ENCODE peak calls at places on chromosome 3, in seven cellular contexts. One of them, this sample, is unnamed.
A peak's percentile ranks its signal among the peaks of the same experiment; 100 is the strongest.

GRCh38 chr3:148173836-148174235 is 523.9 kb upstream of the AGTR1 start:
- DNase-seq in adrenal gland: no peak
- DNase-seq in brain microvascular endothelial cell: peak; percentile 20
- DNase-seq in stimulated activated CD4-positive, alpha-beta T cell treated with anti-CD3 and anti-CD28 coated beads, Interleukin-12 subunit alpha, Interleukin-12 subunit beta, amount 100 ng/mL, for 48 hours: no peak
- DNase-seq in LoVo: no peak
- DNase-seq in HFFc6: no peak
- DNase-seq in neural progenitor cell: no peak
- DNase-seq in this sample: no peak

GRCh38 chr3:46678280-46678679 is 15.2 kb downstream of the ALS2CL start:
- DNase-seq in adrenal gland: no peak
- DNase-seq in brain microvascular endothelial cell: no peak
- DNase-seq in stimulated activated CD4-positive, alpha-beta T cell treated with anti-CD3 and anti-CD28 coated beads, Interleukin-12 subunit alpha, Interleukin-12 subunit beta, amount 100 ng/mL, for 48 hours: no peak
- DNase-seq in LoVo: no peak
- DNase-seq in HFFc6: no peak
- DNase-seq in neural progenitor cell: no peak
- DNase-seq in this sample: no peak

GRCh38 chr3:158950131-158950901 is 148.5 kb downstream of the MFSD1 start:
- DNase-seq in adrenal gland: no peak
- DNase-seq in brain microvascular endothelial cell: no peak
- DNase-seq in stimulated activated CD4-positive, alpha-beta T cell treated with anti-CD3 and anti-CD28 coated beads, Interleukin-12 subunit alpha, Interleukin-12 subunit beta, amount 100 ng/mL, for 48 hours: no peak
- DNase-seq in LoVo: no peak
- DNase-seq in HFFc6: no peak
- DNase-seq in neural progenitor cell: no peak
- DNase-seq in this sample: no peak

GRCh38 chr3:43190682-43191081 is 84.8 kb upstream of the POMGNT2 start:
- DNase-seq in adrenal gland: no peak
- DNase-seq in brain microvascular endothelial cell: peak; percentile 90
- DNase-seq in stimulated activated CD4-positive, alpha-beta T cell treated with anti-CD3 and anti-CD28 coated beads, Interleukin-12 subunit alpha, Interleukin-12 subunit beta, amount 100 ng/mL, for 48 hours: no peak
- DNase-seq in LoVo: peak; percentile 57
- DNase-seq in HFFc6: peak; percentile 94
- DNase-seq in neural progenitor cell: no peak
- DNase-seq in this sample: no peak

GRCh38 chr3:116103868-116104530 is 341.3 kb downstream of the LSAMP start:
- DNase-seq in adrenal gland: no peak
- DNase-seq in brain microvascular endothelial cell: no peak
- DNase-seq in stimulated activated CD4-positive, alpha-beta T cell treated with anti-CD3 and anti-CD28 coated beads, Interleukin-12 subunit alpha, Interleukin-12 subunit beta, amount 100 ng/mL, for 48 hours: no peak
- DNase-seq in LoVo: no peak
- DNase-seq in HFFc6: no peak
- DNase-seq in neural progenitor cell: no peak
- DNase-seq in this sample: no peak

GRCh38 chr3:78858910-78859309 is 908.9 kb downstream of the ROBO1 start:
- DNase-seq in adrenal gland: no peak
- DNase-seq in brain microvascular endothelial cell: no peak
- DNase-seq in stimulated activated CD4-positive, alpha-beta T cell treated with anti-CD3 and anti-CD28 coated beads, Interleukin-12 subunit alpha, Interleukin-12 subunit beta, amount 100 ng/mL, for 48 hours: no peak
- DNase-seq in LoVo: no peak
- DNase-seq in HFFc6: no peak
- DNase-seq in neural progenitor cell: no peak
- DNase-seq in this sample: no peak

GRCh38 chr3:73236867-73237266 is 175.4 kb downstream of the EBLN2 start:
- DNase-seq in adrenal gland: no peak
- DNase-seq in brain microvascular endothelial cell: no peak
- DNase-seq in stimulated activated CD4-positive, alpha-beta T cell treated with anti-CD3 and anti-CD28 coated beads, Interleukin-12 subunit alpha, Interleukin-12 subunit beta, amount 100 ng/mL, for 48 hours: no peak
- DNase-seq in LoVo: no peak
- DNase-seq in HFFc6: no peak
- DNase-seq in neural progenitor cell: no peak
- DNase-seq in this sample: no peak

GRCh38 chr3:106299300-106300098 is 430.7 kb upstream of the CBLB start:
- DNase-seq in adrenal gland: no peak
- DNase-seq in brain microvascular endothelial cell: peak; percentile 72
- DNase-seq in stimulated activated CD4-positive, alpha-beta T cell treated with anti-CD3 and anti-CD28 coated beads, Interleukin-12 subunit alpha, Interleukin-12 subunit beta, amount 100 ng/mL, for 48 hours: no peak
- DNase-seq in LoVo: no peak
- DNase-seq in HFFc6: peak; percentile 10
- DNase-seq in neural progenitor cell: no peak
- DNase-seq in this sample: no peak

GRCh38 chr3:106819445-106819844 is 557.8 kb upstream of the CCDC54 start:
- DNase-seq in adrenal gland: no peak
- DNase-seq in brain microvascular endothelial cell: no peak
- DNase-seq in stimulated activated CD4-positive, alpha-beta T cell treated with anti-CD3 and anti-CD28 coated beads, Interleukin-12 subunit alpha, Interleukin-12 subunit beta, amount 100 ng/mL, for 48 hours: no peak
- DNase-seq in LoVo: no peak
- DNase-seq in HFFc6: no peak
- DNase-seq in neural progenitor cell: no peak
- DNase-seq in this sample: no peak

GRCh38 chr3:156522673-156523072 is 32.2 kb downstream of the SSR3 start:
- DNase-seq in adrenal gland: no peak
- DNase-seq in brain microvascular endothelial cell: no peak
- DNase-seq in stimulated activated CD4-positive, alpha-beta T cell treated with anti-CD3 and anti-CD28 coated beads, Interleukin-12 subunit alpha, Interleukin-12 subunit beta, amount 100 ng/mL, for 48 hours: no peak
- DNase-seq in LoVo: no peak
- DNase-seq in HFFc6: no peak
- DNase-seq in neural progenitor cell: no peak
- DNase-seq in this sample: no peak

GRCh38 chr3:154182322-154182922 is 61.2 kb downstream of the ARHGEF26 start:
- DNase-seq in adrenal gland: no peak
- DNase-seq in brain microvascular endothelial cell: no peak
- DNase-seq in stimulated activated CD4-positive, alpha-beta T cell treated with anti-CD3 and anti-CD28 coated beads, Interleukin-12 subunit alpha, Interleukin-12 subunit beta, amount 100 ng/mL, for 48 hours: no peak
- DNase-seq in LoVo: no peak
- DNase-seq in HFFc6: no peak
- DNase-seq in neural progenitor cell: no peak
- DNase-seq in this sample: no peak

GRCh38 chr3:57972421-57973111 is 35.7 kb upstream of the FLNB start:
- DNase-seq in adrenal gland: no peak
- DNase-seq in brain microvascular endothelial cell: no peak
- DNase-seq in stimulated activated CD4-positive, alpha-beta T cell treated with anti-CD3 and anti-CD28 coated beads, Interleukin-12 subunit alpha, Interleukin-12 subunit beta, amount 100 ng/mL, for 48 hours: no peak
- DNase-seq in LoVo: peak; percentile 81
- DNase-seq in HFFc6: no peak
- DNase-seq in neural progenitor cell: no peak
- DNase-seq in this sample: no peak

This sample was measured in tibial nerve.